ENCODE peak calls at places on chromosome 4, in four cellular contexts. T is PC-3, A is HepG2, N is ovary. Y is an unnamed sample.

GRCh38 chr4:126427781-126428360 is 1113.1 kb downstream of the FAT4 start:
- DNase-seq in T (no peak), A (no peak), N (no peak), Y (no peak)

GRCh38 chr4:6565691-6566431 is 9.1 kb upstream of the MAN2B2 start:
- DNase-seq in T (no peak), A (no peak), N (no peak), Y (no peak)

GRCh38 chr4:139419388-139419914 is 34.5 kb upstream of the RAB33B start:
- DNase-seq in T (no peak), A (no peak), N (no peak), Y (no peak)

GRCh38 chr4:73600917-73601316 is 19.3 kb downstream of the RASSF6 start:
- DNase-seq in T (no peak), A (no peak), N (no peak), Y (no peak)

GRCh38 chr4:110055014-110055768 is 142.5 kb downstream of the EGF start:
- DNase-seq in T (peak), A (peak), N (no peak), Y (no peak)

GRCh38 chr4:189302719-189303118 is 638.0 kb upstream of the FRG1 start:
- DNase-seq in T (no peak), A (no peak), N (no peak), Y (no peak)

GRCh38 chr4:71004281-71004851 is 10.9 kb downstream of the DCK start:
- DNase-seq in T (no peak), A (peak), N (no peak), Y (no peak)

GRCh38 chr4:38235338-38235737 is 275.1 kb downstream of the PTTG2 start:
- DNase-seq in T (no peak), A (no peak), N (no peak), Y (no peak)

GRCh38 chr4:147543039-147543438 is 62.1 kb downstream of the EDNRA start:
- DNase-seq in T (peak), A (no peak), N (no peak), Y (no peak)

GRCh38 chr4:113116414-113117345 is 67.2 kb downstream of the ANK2 start:
- DNase-seq in T (no peak), A (no peak), N (peak), Y (no peak)

GRCh38 chr4:336099-336892 is 1.3 kb upstream of the ZNF141 start:
- DNase-seq in T (no peak), A (no peak), N (peak), Y (no peak)

GRCh38 chr4:127870688-127871087 is 10.0 kb upstream of the PLK4 start:
- DNase-seq in T (peak), A (no peak), N (no peak), Y (peak)

GRCh38 chr4:175071123-175071522 is 153.0 kb downstream of the ADAM29 start:
- DNase-seq in T (peak), A (no peak), N (no peak), Y (no peak)

GRCh38 chr4:37722000-37722638 is 35.9 kb upstream of the RELL1 start:
- DNase-seq in T (no peak), A (no peak), N (no peak), Y (no peak)

GRCh38 chr4:171288816-171289432 is 524.3 kb upstream of the GALNTL6 start:
- DNase-seq in T (no peak), A (no peak), N (no peak), Y (no peak)

GRCh38 chr4:95402299-95402698 is 146.5 kb downstream of the UNC5C start:
- DNase-seq in T (no peak), A (no peak), N (no peak), Y (no peak)

GRCh38 chr4:128385199-128385598 is 97.6 kb upstream of the PGRMC2 start:
- DNase-seq in T (no peak), A (no peak), N (no peak), Y (no peak)

GRCh38 chr4:40910706-40911105 is 161.0 kb downstream of the NSUN7 start:
- DNase-seq in T (no peak), A (no peak), N (no peak), Y (peak)

GRCh38 chr4:101102114-101102752 is 245.1 kb downstream of the PPP3CA start:
- DNase-seq in T (no peak), A (no peak), N (peak), Y (peak)

GRCh38 chr4:80878218-80878617 is 152.3 kb upstream of the BMP3 start:
- DNase-seq in T (no peak), A (no peak), N (no peak), Y (no peak)

GRCh38 chr4:109985993-109986640 is 73.4 kb downstream of the EGF start:
- DNase-seq in T (no peak), A (no peak), N (no peak), Y (no peak)

GRCh38 chr4:181752516-181752915 is 490.7 kb upstream of the TENM3 start:
- DNase-seq in T (no peak), A (no peak), N (no peak), Y (no peak)

GRCh38 chr4:102665527-102665926 is 95.2 kb downstream of the MANBA start:
- DNase-seq in T (no peak), A (no peak), N (no peak), Y (no peak)

GRCh38 chr4:158111241-158111640 is 61.6 kb downstream of the GASK1B start:
- DNase-seq in T (peak), A (no peak), N (no peak), Y (no peak)

GRCh38 chr4:147809171-147809570 is 77.3 kb downstream of the ARHGAP10 start:
- DNase-seq in T (no peak), A (no peak), N (no peak), Y (no peak)

GRCh38 chr4:71526626-71527406 is 188.0 kb downstream of the SLC4A4 start:
- DNase-seq in T (peak), A (no peak), N (no peak), Y (no peak)

GRCh38 chr4:124610214-124610613 is 102.3 kb downstream of the ANKRD50 start:
- DNase-seq in T (peak), A (no peak), N (no peak), Y (no peak)

GRCh38 chr4:88159137-88159725 is 792 bp upstream of the ABCG2 start:
- DNase-seq in T (no peak), A (peak), N (peak), Y (peak)

GRCh38 chr4:97525236-97525635 is 618.0 kb downstream of the STPG2 start:
- DNase-seq in T (no peak), A (no peak), N (no peak), Y (no peak)

GRCh38 chr4:128793859-128794667 is 15.4 kb upstream of the JADE1 start:
- DNase-seq in T (no peak), A (no peak), N (no peak), Y (no peak)

GRCh38 chr4:52748432-52748831 is 2.8 kb downstream of the ERVMER34-1 start:
- DNase-seq in T (no peak), A (no peak), N (no peak), Y (no peak)

GRCh38 chr4:39587881-39588280 is 50.8 kb downstream of the SMIM14 start:
- DNase-seq in T (no peak), A (no peak), N (no peak), Y (no peak)

GRCh38 chr4:119735136-119735770 is 106.6 kb upstream of the PDE5A start:
- DNase-seq in T (peak), A (no peak), N (no peak), Y (peak)
- H3K4me3 ChIP-seq in T (no peak), A (no peak), N (no peak), Y (no peak)

GRCh38 chr4:11489449-11490083 is 60.9 kb upstream of the HS3ST1 start:
- DNase-seq in T (no peak), A (no peak), N (no peak), Y (no peak)
- H3K4me3 ChIP-seq in T (no peak), A (no peak), N (no peak), Y (no peak)

GRCh38 chr4:48131736-48132135 is 2.3 kb downstream of the TXK start:
- DNase-seq in T (peak), A (no peak), N (no peak), Y (no peak)
- H3K4me3 ChIP-seq in T (no peak), A (no peak), N (no peak), Y (no peak)

GRCh38 chr4:59535541-59535940 is 1664.6 kb upstream of the ADGRL3 start:
- DNase-seq in T (no peak), A (no peak), N (no peak), Y (no peak)

GRCh38 chr4:59540311-59540710 is 1659.8 kb upstream of the ADGRL3 start:
- DNase-seq in T (peak), A (peak), N (no peak), Y (no peak)

DNA sequence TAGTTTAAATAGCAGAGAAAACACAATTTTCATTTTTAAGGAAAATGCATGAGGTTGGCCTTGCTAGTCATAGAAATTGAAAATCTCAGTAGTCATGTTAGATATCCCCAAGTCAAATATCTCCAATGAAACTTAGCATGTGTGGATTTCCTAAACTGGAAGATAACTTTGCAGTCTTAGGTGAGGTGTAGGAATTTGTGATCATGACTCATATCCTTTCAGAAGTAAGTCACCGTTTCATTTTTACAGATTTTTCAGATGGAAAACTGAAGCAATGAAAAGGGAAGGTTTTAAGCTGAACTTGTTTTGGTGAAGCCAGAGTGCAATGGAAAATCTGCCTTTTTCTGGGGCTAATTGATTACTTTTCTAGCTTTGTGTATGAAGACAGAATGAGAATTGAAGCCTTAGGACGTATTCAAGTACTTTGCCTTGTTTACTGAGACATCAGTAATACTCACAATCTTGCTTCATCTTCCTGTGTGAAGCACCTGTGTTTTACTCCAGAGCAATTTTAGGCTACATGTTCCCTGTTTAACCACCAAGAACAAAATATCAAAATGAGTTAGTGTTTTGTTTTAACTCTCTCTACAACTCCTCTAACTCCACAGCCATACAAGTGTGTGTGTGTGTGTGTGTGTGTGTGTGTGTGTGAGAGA is 1662.8 kb upstream of the ADGRL3 start:
- DNase-seq in T (peak), A (no peak), N (no peak), Y (no peak)
- H3K4me3 ChIP-seq in T (peak), A (no peak), N (no peak), Y (no peak)